ENCODE peak calls at places on chromosomes 12 and 14, in seven cellular contexts. S, K, F, U, I, V and R are unnamed samples.

GRCh38 chr14:101729382-101729781 is 32.1 kb upstream of the PPP2R5C start:
- DNase-seq in F (no peak), S (no peak), K (no peak), V (no peak), I (no peak), U (no peak), R (no peak)

GRCh38 chr12:117820216-117820907 is 148.4 kb downstream of the KSR2 start:
- DNase-seq in K (no peak), I (no peak), V (no peak), F (no peak), S (no peak), U (no peak), R (no peak)

GRCh38 chr14:23185046-23185445 is 1.6 kb upstream of the SLC7A8 start:
- DNase-seq in F (peak; percentile 51), U (no peak), I (peak; percentile 78), S (no peak), V (no peak), K (no peak), R (no peak)

GRCh38 chr14:54532111-54533012 is 22.7 kb downstream of the CGRRF1 start:
- DNase-seq in F (no peak), I (no peak), V (no peak), U (no peak), S (no peak), K (no peak), R (no peak)

GRCh38 chr12:2582631-2583616 is 211.8 kb upstream of the FKBP4 start:
- DNase-seq in K (peak; percentile 60), S (peak; percentile 32), I (peak; percentile 61), F (peak; percentile 69), V (peak; percentile 56), U (peak; percentile 73), R (peak; percentile 70)

GRCh38 chr14:88856786-88857366 is 32.4 kb downstream of the TTC8 start:
- DNase-seq in V (no peak), U (no peak), I (no peak), K (no peak), S (peak; percentile 53), F (no peak), R (no peak)

GRCh38 chr12:89521348-89522238 is 3.0 kb downstream of the GALNT4 start:
- DNase-seq in F (peak; percentile 20), S (no peak), K (no peak), V (no peak), U (no peak), I (peak; percentile 52), R (no peak)

GRCh38 chr12:116492703-116493324 is 66.4 kb upstream of the MAP1LC3B2 start:
- DNase-seq in U (no peak), V (no peak), I (no peak), K (no peak), S (peak; percentile 65), F (peak; percentile 31), R (no peak)

GRCh38 chr14:68394719-68395117 is 398.1 kb downstream of the ZFP36L1 start:
- DNase-seq in K (no peak), U (no peak), I (no peak), S (no peak), F (no peak), V (no peak), R (no peak)

GRCh38 chr12:112169086-112169872 is 43.9 kb downstream of the TRAFD1 start:
- DNase-seq in V (no peak), S (no peak), F (no peak), K (no peak), I (no peak), U (no peak), R (no peak)

GRCh38 chr14:103099081-103099732 is 4.7 kb downstream of the EXOC3L4 start:
- DNase-seq in U (no peak), S (no peak), V (no peak), I (no peak), F (no peak), K (no peak), R (no peak)

GRCh38 chr14:95741051-95741490 is 27.1 kb upstream of the TCL1A start:
- DNase-seq in V (no peak), I (no peak), K (peak; percentile 22), S (no peak), U (no peak), F (no peak), R (no peak)